ENCODE peak calls at places on chromosomes 16 and 17, in eight cellular contexts. One of them, this sample, is unnamed.

GRCh38 chr17:8312726-8313600 is 2.9 kb downstream of the ARHGEF15 start:
- DNase-seq in psoas muscle: no peak
- DNase-seq in brain microvascular endothelial cell: no peak
- DNase-seq in astrocyte of the spinal cord: no peak
- DNase-seq in AG04450: no peak
- DNase-seq in A549: no peak
- DNase-seq in AG09309: no peak
- DNase-seq in pancreas: no peak
- DNase-seq in this sample: no peak

GRCh38 chr17:47889734-47890529 is 6.1 kb upstream of the SP2 start:
- DNase-seq in psoas muscle: peak
- DNase-seq in brain microvascular endothelial cell: peak
- DNase-seq in astrocyte of the spinal cord: peak
- DNase-seq in AG04450: peak
- DNase-seq in A549: peak
- DNase-seq in AG09309: peak
- DNase-seq in pancreas: peak
- DNase-seq in this sample: no peak

GRCh38 chr16:88924834-88925539 is 52.0 kb downstream of the CBFA2T3 start:
- DNase-seq in psoas muscle: peak
- DNase-seq in brain microvascular endothelial cell: peak
- DNase-seq in astrocyte of the spinal cord: peak
- DNase-seq in AG04450: peak
- DNase-seq in A549: peak
- DNase-seq in AG09309: peak
- DNase-seq in pancreas: peak
- DNase-seq in this sample: no peak

GRCh38 chr16:19196871-19197270 is 28.8 kb downstream of the SYT17 start:
- DNase-seq in psoas muscle: no peak
- DNase-seq in brain microvascular endothelial cell: no peak
- DNase-seq in astrocyte of the spinal cord: peak
- DNase-seq in AG04450: no peak
- DNase-seq in A549: no peak
- DNase-seq in AG09309: no peak
- DNase-seq in pancreas: no peak
- DNase-seq in this sample: no peak

GRCh38 chr17:12790806-12791148 is 1.5 kb downstream of the ARHGAP44 start:
- DNase-seq in psoas muscle: no peak
- DNase-seq in brain microvascular endothelial cell: no peak
- DNase-seq in astrocyte of the spinal cord: no peak
- DNase-seq in AG04450: no peak
- DNase-seq in A549: no peak
- DNase-seq in AG09309: no peak
- DNase-seq in pancreas: no peak
- DNase-seq in this sample: no peak

GRCh38 chr17:10699861-10700260 is 2.5 kb downstream of the ADPRM start:
- DNase-seq in psoas muscle: no peak
- DNase-seq in brain microvascular endothelial cell: peak
- DNase-seq in astrocyte of the spinal cord: no peak
- DNase-seq in AG04450: no peak
- DNase-seq in A549: no peak
- DNase-seq in AG09309: no peak
- DNase-seq in pancreas: no peak
- DNase-seq in this sample: no peak

GRCh38 chr17:43591750-43592562 is 45.8 kb upstream of the ETV4 start:
- DNase-seq in psoas muscle: peak
- DNase-seq in brain microvascular endothelial cell: peak
- DNase-seq in astrocyte of the spinal cord: peak
- DNase-seq in AG04450: peak
- DNase-seq in A549: no peak
- DNase-seq in AG09309: no peak
- DNase-seq in pancreas: no peak
- DNase-seq in this sample: no peak

GRCh38 chr16:14172200-14172805 is 101.2 kb downstream of the MRTFB start:
- DNase-seq in psoas muscle: no peak
- DNase-seq in brain microvascular endothelial cell: no peak
- DNase-seq in astrocyte of the spinal cord: no peak
- DNase-seq in AG04450: peak
- DNase-seq in A549: no peak
- DNase-seq in AG09309: peak
- DNase-seq in pancreas: no peak
- DNase-seq in this sample: peak

GRCh38 chr16:18800674-18801196 is 614 bp downstream of the ARL6IP1 start:
- DNase-seq in psoas muscle: no peak
- DNase-seq in brain microvascular endothelial cell: no peak
- DNase-seq in astrocyte of the spinal cord: peak
- DNase-seq in AG04450: no peak
- DNase-seq in A549: no peak
- DNase-seq in AG09309: no peak
- DNase-seq in pancreas: no peak
- DNase-seq in this sample: no peak

GRCh38 chr17:79844869-79845600 is 5.8 kb upstream of the CBX4 start:
- DNase-seq in psoas muscle: peak
- DNase-seq in brain microvascular endothelial cell: no peak
- DNase-seq in astrocyte of the spinal cord: no peak
- DNase-seq in AG04450: no peak
- DNase-seq in A549: peak
- DNase-seq in AG09309: no peak
- DNase-seq in pancreas: peak
- DNase-seq in this sample: no peak

GRCh38 chr17:58337600-58338453 is 9.2 kb upstream of the TSPOAP1 start:
- DNase-seq in psoas muscle: peak
- DNase-seq in brain microvascular endothelial cell: peak
- DNase-seq in astrocyte of the spinal cord: peak
- DNase-seq in AG04450: peak
- DNase-seq in A549: no peak
- DNase-seq in AG09309: peak
- DNase-seq in pancreas: no peak
- DNase-seq in this sample: peak

GRCh38 chr17:35744830-35745229 is 8.2 kb downstream of the GAS2L2 start:
- DNase-seq in psoas muscle: no peak
- DNase-seq in brain microvascular endothelial cell: no peak
- DNase-seq in astrocyte of the spinal cord: no peak
- DNase-seq in AG04450: no peak
- DNase-seq in A549: no peak
- DNase-seq in AG09309: no peak
- DNase-seq in pancreas: no peak
- DNase-seq in this sample: no peak

GRCh38 chr17:2844386-2844785 is 48.1 kb downstream of the RAP1GAP2 start:
- DNase-seq in psoas muscle: no peak
- DNase-seq in brain microvascular endothelial cell: no peak
- DNase-seq in astrocyte of the spinal cord: no peak
- DNase-seq in AG04450: no peak
- DNase-seq in A549: peak
- DNase-seq in AG09309: no peak
- DNase-seq in pancreas: no peak
- DNase-seq in this sample: no peak
- TF ChIP-seq CTCF in psoas muscle: no peak
- TF ChIP-seq CTCF in brain microvascular endothelial cell: peak
- TF ChIP-seq CTCF in astrocyte of the spinal cord: no peak
- TF ChIP-seq CTCF in AG04450: peak
- TF ChIP-seq CTCF in A549: no peak
- TF ChIP-seq CTCF in AG09309: no peak
- TF ChIP-seq CTCF in pancreas: no peak
- TF ChIP-seq CTCF in this sample: peak

DNA sequence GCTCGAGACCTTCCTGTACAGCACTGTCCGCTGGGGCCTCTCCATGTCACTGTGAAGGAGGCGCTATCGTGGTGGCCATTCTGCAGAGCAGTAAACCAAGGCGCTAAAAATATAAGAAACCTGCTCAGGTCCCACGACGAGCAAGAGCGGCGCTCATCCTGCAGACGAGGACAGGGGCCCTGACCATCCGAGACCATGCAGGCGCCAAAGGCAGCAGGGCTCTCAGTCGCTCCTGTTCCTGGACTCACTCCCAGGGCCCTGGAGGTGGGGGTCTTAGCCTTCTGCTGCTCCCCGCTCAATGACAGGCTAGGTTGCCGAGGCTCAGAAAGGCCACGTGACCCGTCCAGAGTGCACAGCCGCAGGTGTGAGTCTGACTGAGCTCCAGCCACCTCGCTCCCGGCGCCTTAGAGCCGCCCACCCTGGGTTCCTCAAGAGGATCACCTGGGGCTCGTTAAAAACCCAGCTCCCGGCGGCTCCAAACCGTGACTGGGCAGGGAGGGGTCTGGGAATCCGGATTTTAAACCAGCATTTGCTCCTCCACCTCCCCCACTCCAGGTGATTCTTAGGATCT is 503 bp upstream of the ATP2C2 start:
- DNase-seq in psoas muscle: no peak
- DNase-seq in brain microvascular endothelial cell: no peak
- DNase-seq in astrocyte of the spinal cord: no peak
- DNase-seq in AG04450: no peak
- DNase-seq in A549: no peak
- DNase-seq in AG09309: no peak
- DNase-seq in pancreas: peak
- DNase-seq in this sample: no peak
- H3K4me3 ChIP-seq in psoas muscle: no peak
- H3K4me3 ChIP-seq in brain microvascular endothelial cell: no peak
- H3K4me3 ChIP-seq in astrocyte of the spinal cord: no peak
- H3K4me3 ChIP-seq in AG04450: no peak
- H3K4me3 ChIP-seq in A549: peak
- H3K4me3 ChIP-seq in AG09309: no peak
- H3K4me3 ChIP-seq in pancreas: peak
- H3K4me3 ChIP-seq in this sample: no peak

GRCh38 chr16:85211247-85211910 is 99.1 kb upstream of the CIBAR2 start:
- DNase-seq in psoas muscle: no peak
- DNase-seq in brain microvascular endothelial cell: peak
- DNase-seq in astrocyte of the spinal cord: peak
- DNase-seq in AG04450: no peak
- DNase-seq in A549: no peak
- DNase-seq in AG09309: no peak
- DNase-seq in pancreas: no peak
- DNase-seq in this sample: no peak

GRCh38 chr16:85210423-85211169 is 98.3 kb upstream of the CIBAR2 start:
- DNase-seq in psoas muscle: no peak
- DNase-seq in brain microvascular endothelial cell: peak
- DNase-seq in astrocyte of the spinal cord: peak
- DNase-seq in AG04450: no peak
- DNase-seq in A549: no peak
- DNase-seq in AG09309: no peak
- DNase-seq in pancreas: no peak
- DNase-seq in this sample: no peak

GRCh38 chr16:85208643-85209520 is 96.6 kb upstream of the CIBAR2 start:
- DNase-seq in psoas muscle: peak
- DNase-seq in brain microvascular endothelial cell: no peak
- DNase-seq in astrocyte of the spinal cord: no peak
- DNase-seq in AG04450: no peak
- DNase-seq in A549: no peak
- DNase-seq in AG09309: no peak
- DNase-seq in pancreas: no peak
- DNase-seq in this sample: no peak

GRCh38 chr16:85208181-85208580 is 95.9 kb upstream of the CIBAR2 start:
- DNase-seq in psoas muscle: no peak
- DNase-seq in brain microvascular endothelial cell: no peak
- DNase-seq in astrocyte of the spinal cord: no peak
- DNase-seq in AG04450: no peak
- DNase-seq in A549: no peak
- DNase-seq in AG09309: no peak
- DNase-seq in pancreas: no peak
- DNase-seq in this sample: no peak

GRCh38 chr16:85209526-85210121 is 97.4 kb upstream of the CIBAR2 start:
- DNase-seq in psoas muscle: peak
- DNase-seq in brain microvascular endothelial cell: no peak
- DNase-seq in astrocyte of the spinal cord: no peak
- DNase-seq in AG04450: no peak
- DNase-seq in A549: no peak
- DNase-seq in AG09309: no peak
- DNase-seq in pancreas: no peak
- DNase-seq in this sample: no peak
- TF ChIP-seq CTCF in psoas muscle: no peak
- TF ChIP-seq CTCF in brain microvascular endothelial cell: peak
- TF ChIP-seq CTCF in astrocyte of the spinal cord: peak
- TF ChIP-seq CTCF in AG04450: no peak
- TF ChIP-seq CTCF in A549: no peak
- TF ChIP-seq CTCF in AG09309: no peak
- TF ChIP-seq CTCF in pancreas: no peak
- TF ChIP-seq CTCF in this sample: no peak

GRCh38 chr17:17376362-17376761 is 73.2 kb downstream of the NT5M start:
- DNase-seq in psoas muscle: no peak
- DNase-seq in brain microvascular endothelial cell: no peak
- DNase-seq in astrocyte of the spinal cord: no peak
- DNase-seq in AG04450: peak
- DNase-seq in A549: no peak
- DNase-seq in AG09309: no peak
- DNase-seq in pancreas: no peak
- DNase-seq in this sample: peak

GRCh38 chr17:17375826-17376225 is 72.7 kb downstream of the NT5M start:
- DNase-seq in psoas muscle: no peak
- DNase-seq in brain microvascular endothelial cell: no peak
- DNase-seq in astrocyte of the spinal cord: no peak
- DNase-seq in AG04450: peak
- DNase-seq in A549: no peak
- DNase-seq in AG09309: peak
- DNase-seq in pancreas: no peak
- DNase-seq in this sample: no peak

GRCh38 chr17:17379197-17379991 is 76.2 kb downstream of the NT5M start:
- DNase-seq in psoas muscle: no peak
- DNase-seq in brain microvascular endothelial cell: no peak
- DNase-seq in astrocyte of the spinal cord: no peak
- DNase-seq in AG04450: no peak
- DNase-seq in A549: no peak
- DNase-seq in AG09309: no peak
- DNase-seq in pancreas: no peak
- DNase-seq in this sample: no peak

GRCh38 chr17:17377071-17377487 is 73.9 kb downstream of the NT5M start:
- DNase-seq in psoas muscle: no peak
- DNase-seq in brain microvascular endothelial cell: no peak
- DNase-seq in astrocyte of the spinal cord: no peak
- DNase-seq in AG04450: no peak
- DNase-seq in A549: no peak
- DNase-seq in AG09309: no peak
- DNase-seq in pancreas: no peak
- DNase-seq in this sample: no peak

GRCh38 chr17:17377568-17377967 is 74.4 kb downstream of the NT5M start:
- DNase-seq in psoas muscle: no peak
- DNase-seq in brain microvascular endothelial cell: no peak
- DNase-seq in astrocyte of the spinal cord: no peak
- DNase-seq in AG04450: no peak
- DNase-seq in A549: no peak
- DNase-seq in AG09309: no peak
- DNase-seq in pancreas: no peak
- DNase-seq in this sample: no peak
- H3K4me3 ChIP-seq in psoas muscle: no peak
- H3K4me3 ChIP-seq in brain microvascular endothelial cell: no peak
- H3K4me3 ChIP-seq in astrocyte of the spinal cord: no peak
- H3K4me3 ChIP-seq in AG04450: no peak
- H3K4me3 ChIP-seq in A549: no peak
- H3K4me3 ChIP-seq in AG09309: no peak
- H3K4me3 ChIP-seq in pancreas: no peak
- H3K4me3 ChIP-seq in this sample: no peak

GRCh38 chr16:86604436-86605220 is 26.3 kb downstream of the FOXL1 start:
- DNase-seq in psoas muscle: no peak
- DNase-seq in brain microvascular endothelial cell: no peak
- DNase-seq in astrocyte of the spinal cord: no peak
- DNase-seq in AG04450: no peak
- DNase-seq in A549: no peak
- DNase-seq in AG09309: no peak
- DNase-seq in pancreas: no peak
- DNase-seq in this sample: no peak
- TF ChIP-seq CTCF in psoas muscle: no peak
- TF ChIP-seq CTCF in brain microvascular endothelial cell: no peak
- TF ChIP-seq CTCF in astrocyte of the spinal cord: no peak
- TF ChIP-seq CTCF in AG04450: no peak
- TF ChIP-seq CTCF in A549: no peak
- TF ChIP-seq CTCF in AG09309: no peak
- TF ChIP-seq CTCF in pancreas: no peak
- TF ChIP-seq CTCF in this sample: no peak

GRCh38 chr17:39615434-39615833 is 7.7 kb upstream of the NEUROD2 start:
- DNase-seq in psoas muscle: no peak
- DNase-seq in brain microvascular endothelial cell: no peak
- DNase-seq in astrocyte of the spinal cord: no peak
- DNase-seq in AG04450: no peak
- DNase-seq in A549: no peak
- DNase-seq in AG09309: no peak
- DNase-seq in pancreas: no peak
- DNase-seq in this sample: no peak
- H3K4me3 ChIP-seq in psoas muscle: no peak
- H3K4me3 ChIP-seq in brain microvascular endothelial cell: no peak
- H3K4me3 ChIP-seq in astrocyte of the spinal cord: no peak
- H3K4me3 ChIP-seq in AG04450: no peak
- H3K4me3 ChIP-seq in A549: no peak
- H3K4me3 ChIP-seq in AG09309: no peak
- H3K4me3 ChIP-seq in pancreas: no peak
- H3K4me3 ChIP-seq in this sample: no peak

This sample was measured in BJ.